ENCODE peak calls at places on chromosome 14, in six cellular contexts. G is NCI-H1694, D is ureter, U is non-pigmented ciliary epithelial cell, Y is hepatocyte, S is endodermal cell. B is an unnamed sample.

GRCh38 chr14:71022015-71022919 is 115.0 kb downstream of the PCNX1 start:
- DNase-seq in G (no peak), D (no peak), U (no peak), Y (no peak), S (no peak), B (no peak)

GRCh38 chr14:22781606-22782000 is 15.1 kb downstream of the OXA1L start:
- DNase-seq in G (no peak), D (no peak), U (no peak), Y (no peak), S (no peak), B (no peak)

GRCh38 chr14:53054457-53054856 is 98.7 kb downstream of the DDHD1 start:
- DNase-seq in G (no peak), D (no peak), U (no peak), Y (no peak), S (no peak), B (no peak)

GRCh38 chr14:94462763-94463572 is 10.4 kb upstream of the SERPINA11 start:
- DNase-seq in G (no peak), D (no peak), U (no peak), Y (no peak), S (peak), B (no peak)

GRCh38 chr14:37384870-37385596 is 187.3 kb downstream of the MIPOL1 start:
- DNase-seq in G (no peak), D (no peak), U (no peak), Y (peak), S (no peak), B (no peak)

GRCh38 chr14:63383776-63384367 is 65.1 kb upstream of the GPHB5 start:
- DNase-seq in G (no peak), D (no peak), U (no peak), Y (no peak), S (no peak), B (no peak)

GRCh38 chr14:92728781-92729364 is 19.6 kb downstream of the LGMN start:
- DNase-seq in G (no peak), D (no peak), U (no peak), Y (no peak), S (no peak), B (no peak)

GRCh38 chr14:56501909-56502530 is 77.6 kb upstream of the TMEM260 start:
- DNase-seq in G (no peak), D (no peak), U (no peak), Y (no peak), S (peak), B (no peak)

GRCh38 chr14:65528069-65528468 is 115.5 kb downstream of the FUT8 start:
- DNase-seq in G (no peak), D (no peak), U (no peak), Y (no peak), S (no peak), B (no peak)

GRCh38 chr14:22432348-22432976 is 156.6 kb downstream of the DAD1 start:
- DNase-seq in G (no peak), D (peak), U (peak), Y (peak), S (peak), B (peak)

GRCh38 chr14:24895243-24895583 is 154.7 kb downstream of the STXBP6 start:
- DNase-seq in G (no peak), D (no peak), U (no peak), Y (no peak), S (no peak), B (no peak)

GRCh38 chr14:57820581-57820980 is 45.3 kb downstream of the SLC35F4 start:
- DNase-seq in G (no peak), D (no peak), U (no peak), Y (no peak), S (no peak), B (no peak)

GRCh38 chr14:100410056-100410565 is 87.0 kb downstream of the SLC25A47 start:
- DNase-seq in G (no peak), D (no peak), U (no peak), Y (no peak), S (peak), B (no peak)

B was measured in NCI-H524.